ENCODE peak calls at places on chromosomes 2 and 18, in eight cellular contexts. W, T, A, Q, K, S, P and R are unnamed samples.

GRCh38 chr2:54598347-54599325 is 124.8 kb upstream of the EML6 start:
- DNase-seq in Q (no peak), A (no peak), P (no peak), T (no peak), K (no peak), W (no peak), S (peak; percentile 61), R (no peak)

GRCh38 chr18:2180586-2180985 is 390.7 kb downstream of the METTL4 start:
- DNase-seq in A (no peak), T (no peak), K (no peak), Q (no peak), S (no peak), W (no peak), P (no peak), R (no peak)

GRCh38 chr2:121634354-121635307 is 14.6 kb downstream of the CLASP1 start:
- DNase-seq in S (peak; percentile 47), A (peak; percentile 31), W (no peak), T (no peak), Q (no peak), K (no peak), P (no peak), R (no peak)

GRCh38 chr2:144320491-144320890 is 199.4 kb downstream of the ZEB2 start:
- DNase-seq in W (no peak), T (no peak), Q (no peak), K (no peak), A (no peak), S (peak; percentile 78), P (no peak), R (no peak)

GRCh38 chr2:14910659-14911058 is 278.1 kb downstream of the LRATD1 start:
- DNase-seq in A (no peak), W (no peak), Q (no peak), K (no peak), T (no peak), P (no peak), S (no peak), R (no peak)

GRCh38 chr18:62720048-62720447 is 4.7 kb downstream of the PHLPP1 start:
- DNase-seq in P (no peak), Q (no peak), A (no peak), T (no peak), K (no peak), W (no peak), S (no peak), R (no peak)

GRCh38 chr2:45869165-45869501 is 217.7 kb downstream of the PRKCE start:
- DNase-seq in K (no peak), P (peak; percentile 26), W (no peak), Q (no peak), T (no peak), S (peak; percentile 70), A (no peak), R (no peak)

GRCh38 chr18:62450546-62451395 is 72.1 kb upstream of the ZCCHC2 start:
- DNase-seq in P (no peak), T (peak; percentile 76), A (peak; percentile 74), Q (no peak), W (peak; percentile 77), K (peak; percentile 72), S (peak; percentile 80), R (peak; percentile 70)

GRCh38 chr18:66432636-66433035 is 171.3 kb downstream of the CDH19 start:
- DNase-seq in W (no peak), S (no peak), A (no peak), K (no peak), Q (no peak), P (no peak), T (no peak), R (no peak)

GRCh38 chr2:101255501-101255900 is 2.8 kb downstream of the CNOT11 start:
- DNase-seq in Q (no peak), K (no peak), A (no peak), S (peak; percentile 65), T (no peak), W (no peak), P (no peak), R (no peak)

GRCh38 chr2:135299656-135300244 is 231.3 kb downstream of the ZRANB3 start:
- DNase-seq in P (no peak), A (no peak), S (peak; percentile 38), Q (peak; percentile 5), T (no peak), W (no peak), K (no peak), R (no peak)

GRCh38 chr18:62616331-62616805 is 93.5 kb downstream of the ZCCHC2 start:
- DNase-seq in P (no peak), A (no peak), W (no peak), Q (no peak), T (no peak), K (no peak), S (peak; percentile 92), R (no peak)

GRCh38 chr2:105525201-105525600 is 126.3 kb upstream of the FHL2 start:
- DNase-seq in A (no peak), T (no peak), P (no peak), Q (no peak), K (no peak), W (no peak), S (no peak), R (no peak)

GRCh38 chr2:172460780-172461201 is 33.4 kb downstream of the ITGA6 start:
- DNase-seq in P (no peak), W (no peak), S (no peak), Q (no peak), T (no peak), K (no peak), A (no peak), R (no peak)

GRCh38 chr2:55047677-55048299 is 2.5 kb downstream of the RTN4 start:
- DNase-seq in T (no peak), A (no peak), S (peak; percentile 46), P (no peak), W (no peak), Q (peak; percentile 57), K (no peak), R (no peak)

GRCh38 chr2:75788925-75789324 is 78.2 kb upstream of the GCFC2 start:
- DNase-seq in A (no peak), S (no peak), Q (no peak), T (no peak), W (no peak), K (no peak), P (no peak), R (no peak)

DNA sequence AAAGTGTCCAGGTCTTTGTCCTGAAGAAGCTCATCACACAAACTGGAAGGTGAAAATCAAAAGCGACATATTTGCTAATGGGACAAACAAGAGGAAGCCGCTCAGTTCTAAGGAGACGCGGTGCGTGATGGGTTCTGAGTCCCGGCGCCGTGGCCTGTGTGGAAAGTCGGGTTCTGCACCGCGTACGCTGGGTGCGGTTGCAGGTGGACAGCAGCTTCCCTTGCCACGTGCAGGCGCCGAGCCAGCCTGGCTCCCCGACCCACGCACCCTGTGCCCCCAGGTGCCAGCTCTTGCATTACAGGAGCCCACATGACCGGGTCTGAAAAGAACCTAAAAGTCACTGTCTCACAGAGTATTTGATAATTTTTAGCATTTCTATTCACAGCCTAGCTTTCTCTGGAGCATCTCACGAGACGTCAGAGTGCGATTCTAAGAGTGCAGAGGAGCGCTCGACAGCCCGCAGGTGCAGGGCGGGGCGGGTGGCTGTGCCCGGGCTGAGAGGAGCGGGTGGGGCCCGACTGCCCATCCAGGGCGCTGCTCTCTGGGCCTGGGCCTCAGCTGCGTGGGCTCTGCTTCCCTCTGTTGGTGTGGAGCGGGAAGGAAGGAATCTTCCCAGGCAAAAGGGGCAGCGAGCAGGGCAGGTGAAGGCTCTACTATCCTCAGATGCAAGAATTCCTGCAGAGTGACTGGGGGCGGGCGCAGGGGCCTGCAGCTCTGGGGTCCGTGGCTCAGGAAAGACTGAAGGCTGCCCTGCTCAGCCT is 39.4 kb downstream of the MYT1L start:
- DNase-seq in A (peak; percentile 9), P (no peak), Q (no peak), W (no peak), K (no peak), T (no peak), S (no peak), R (peak; percentile 41)
- TF ChIP-seq CTCF in A (no peak), P (no peak), Q (no peak), W (peak; percentile 38), K (no peak), T (peak; percentile 21), S (peak; percentile 23), R (peak; percentile 31)

DNA sequence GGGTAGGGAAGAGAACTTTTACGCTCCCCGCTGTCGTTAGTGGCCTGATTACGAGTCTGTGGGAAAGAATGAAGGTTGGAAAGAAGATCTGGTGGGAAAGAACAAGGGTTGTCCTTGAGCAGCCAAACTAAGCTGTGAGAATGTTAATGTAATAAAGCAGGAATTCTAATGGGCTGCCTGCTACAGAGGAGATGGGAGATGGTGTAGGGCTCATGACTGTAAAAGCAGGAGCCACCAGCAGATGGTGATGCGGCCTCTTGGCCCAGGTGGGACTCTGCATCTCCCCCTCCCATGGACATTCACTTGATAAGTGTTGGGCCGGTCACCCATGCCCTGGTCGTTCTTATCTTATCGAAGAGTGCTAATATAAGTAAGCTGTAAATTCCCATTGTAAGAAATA is 150.0 kb downstream of the NEDD4L start:
- DNase-seq in K (peak; percentile 53), P (no peak), A (no peak), T (no peak), W (no peak), S (no peak), Q (no peak), R (no peak)
- TF ChIP-seq CTCF in K (peak; percentile 48), P (peak; percentile 19), A (no peak), T (peak; percentile 57), W (no peak), S (peak; percentile 26), Q (peak; percentile 1), R (peak; percentile 26)

GRCh38 chr2:237379636-237380035 is 34.3 kb downstream of the COL6A3 start:
- DNase-seq in W (no peak), Q (no peak), S (no peak), T (no peak), A (no peak), P (no peak), K (no peak), R (no peak)

GRCh38 chr2:237384672-237385020 is 29.3 kb downstream of the COL6A3 start:
- DNase-seq in A (no peak), K (no peak), Q (no peak), P (no peak), S (no peak), T (no peak), W (no peak), R (no peak)

GRCh38 chr2:237383991-237384671 is 29.8 kb downstream of the COL6A3 start:
- DNase-seq in W (no peak), P (peak; percentile 89), T (no peak), Q (no peak), A (no peak), S (peak; percentile 51), K (no peak), R (no peak)

GRCh38 chr2:237378650-237379049 is 35.3 kb downstream of the COL6A3 start:
- DNase-seq in W (no peak), P (no peak), K (no peak), Q (no peak), S (no peak), A (no peak), T (no peak), R (no peak)

DNA sequence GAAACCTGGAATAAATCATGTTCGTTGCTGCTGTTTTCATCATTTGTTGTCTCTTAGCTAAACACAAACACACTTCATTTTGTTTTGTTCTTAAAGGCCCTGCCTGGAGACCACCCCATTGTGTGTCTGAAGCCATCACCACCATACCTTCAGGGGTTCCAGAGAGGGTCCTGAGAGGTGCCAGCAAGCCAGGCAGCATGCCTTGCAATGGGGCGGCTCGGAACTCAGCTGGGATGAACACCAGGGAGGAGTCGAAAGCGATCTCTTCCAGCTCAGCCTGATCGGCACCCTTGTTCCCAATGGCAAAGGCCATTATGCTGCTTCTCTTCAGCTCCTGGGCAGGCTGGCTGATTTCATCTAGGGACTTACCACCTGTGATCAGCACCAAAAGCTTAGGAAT is 33.2 kb downstream of the COL6A3 start:
- DNase-seq in Q (no peak), A (no peak), K (no peak), W (no peak), S (no peak), T (no peak), P (no peak), R (no peak)
- TF ChIP-seq CTCF in Q (no peak), A (no peak), K (no peak), W (no peak), S (no peak), T (no peak), P (no peak), R (no peak)

GRCh38 chr2:42214669-42215068 is 45.5 kb downstream of the EML4 start:
- DNase-seq in W (no peak), K (no peak), T (no peak), Q (no peak), S (peak; percentile 37), A (no peak), P (no peak), R (no peak)
- TF ChIP-seq CTCF in W (no peak), K (no peak), T (no peak), Q (no peak), S (no peak), A (no peak), P (no peak), R (no peak)